ENCODE peak calls at places on chromosome 11, in five cellular contexts. B is IMR-90, U is K562, L is HepG2, Q is SK-N-SH. Z is an unnamed sample.

GRCh38 chr11:75342966-75343870 is 8.2 kb downstream of the ARRB1 start:
- DNase-seq in B (peak; percentile 65), U (peak; percentile 64), L (peak; percentile 95), Q (no peak), Z (no peak)

GRCh38 chr11:80214413-80214812 is 773.6 kb upstream of the TENM4 start:
- DNase-seq in B (no peak), U (no peak), L (no peak), Q (no peak), Z (no peak)

GRCh38 chr11:77080643-77081210 is 14.0 kb downstream of the CAPN5 start:
- DNase-seq in B (peak; percentile 51), U (no peak), L (no peak), Q (no peak), Z (no peak)

GRCh38 chr11:1302461-1303073 is 6.9 kb downstream of the TOLLIP start:
- DNase-seq in B (no peak), U (no peak), L (peak; percentile 65), Q (peak; percentile 9), Z (no peak)

GRCh38 chr11:119169272-119169719 is 771 bp downstream of the NLRX1 start:
- DNase-seq in B (no peak), U (no peak), L (peak; percentile 37), Q (no peak), Z (no peak)

GRCh38 chr11:57237204-57237681 is at the start of gene APLNR:
- DNase-seq in B (no peak), U (peak; percentile 91), L (no peak), Q (no peak), Z (no peak)

GRCh38 chr11:65288706-65289536 is 25.7 kb upstream of the CDC42EP2 start:
- DNase-seq in B (no peak), U (no peak), L (no peak), Q (peak; percentile 85), Z (no peak)

GRCh38 chr11:36500315-36500721 is 9.8 kb downstream of the TRAF6 start:
- DNase-seq in B (peak; percentile 96), U (peak; percentile 63), L (no peak), Q (no peak), Z (no peak)

GRCh38 chr11:68297812-68298658 is 14.4 kb upstream of the LRP5 start:
- DNase-seq in B (peak; percentile 48), U (peak; percentile 88), L (peak; percentile 98), Q (peak; percentile 92), Z (no peak)

GRCh38 chr11:4203603-4204360 is 109.2 kb downstream of the RRM1 start:
- DNase-seq in B (no peak), U (peak; percentile 54), L (no peak), Q (no peak), Z (no peak)

GRCh38 chr11:30487200-30487898 is 98.8 kb downstream of the MPPED2 start:
- DNase-seq in B (peak; percentile 40), U (no peak), L (no peak), Q (no peak), Z (no peak)

GRCh38 chr11:134545521-134545920 is 133.5 kb upstream of the B3GAT1 start:
- DNase-seq in B (no peak), U (no peak), L (no peak), Q (no peak), Z (no peak)

GRCh38 chr11:102622258-102622657 is 2.9 kb downstream of the MMP20 start:
- DNase-seq in B (no peak), U (no peak), L (peak; percentile 45), Q (no peak), Z (no peak)

GRCh38 chr11:15097411-15097810 is 17.3 kb upstream of the INSC start:
- DNase-seq in B (no peak), U (no peak), L (no peak), Q (no peak), Z (no peak)

GRCh38 chr11:15093432-15093831 is 20.0 kb downstream of the CALCB start:
- DNase-seq in B (no peak), U (no peak), L (no peak), Q (no peak), Z (no peak)

GRCh38 chr11:15091175-15091574 is 17.8 kb downstream of the CALCB start:
- DNase-seq in B (no peak), U (no peak), L (no peak), Q (no peak), Z (no peak)

GRCh38 chr11:15095736-15096228 is 18.9 kb upstream of the INSC start:
- DNase-seq in B (no peak), U (no peak), L (no peak), Q (no peak), Z (no peak)

DNA sequence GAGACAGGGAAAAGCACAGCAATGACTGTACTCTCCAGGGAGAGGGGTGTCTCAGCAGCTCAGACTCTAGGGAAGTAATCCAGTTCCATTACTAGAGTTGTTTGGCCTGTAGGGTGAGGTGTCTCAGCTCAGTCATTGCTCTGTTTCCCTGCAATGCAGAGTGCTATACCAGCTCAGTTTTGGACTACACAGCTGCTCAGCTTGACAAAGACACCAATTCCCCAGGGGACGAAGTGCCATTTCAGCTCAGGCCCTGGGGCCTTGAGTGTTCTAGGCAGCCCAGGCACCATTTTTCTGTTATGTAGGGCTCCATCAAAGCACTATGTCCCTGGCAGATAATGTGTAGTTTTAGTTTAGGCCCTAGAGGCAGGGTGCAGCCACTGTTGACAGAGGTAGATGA is 18.2 kb downstream of the CALCB start:
- DNase-seq in B (no peak), U (no peak), L (no peak), Q (no peak), Z (no peak)
- TF ChIP-seq MXI1 in B (no peak), U (no peak), L (no peak), Q (no peak), Z (no peak)

GRCh38 chr11:27497284-27497866 is 9.2 kb downstream of the LIN7C start:
- DNase-seq in B (peak; percentile 27), U (peak; percentile 30), L (peak; percentile 18), Q (peak; percentile 21), Z (no peak)
- TF ChIP-seq MXI1 in B (no peak), U (no peak), L (no peak), Q (no peak), Z (no peak)

DNA sequence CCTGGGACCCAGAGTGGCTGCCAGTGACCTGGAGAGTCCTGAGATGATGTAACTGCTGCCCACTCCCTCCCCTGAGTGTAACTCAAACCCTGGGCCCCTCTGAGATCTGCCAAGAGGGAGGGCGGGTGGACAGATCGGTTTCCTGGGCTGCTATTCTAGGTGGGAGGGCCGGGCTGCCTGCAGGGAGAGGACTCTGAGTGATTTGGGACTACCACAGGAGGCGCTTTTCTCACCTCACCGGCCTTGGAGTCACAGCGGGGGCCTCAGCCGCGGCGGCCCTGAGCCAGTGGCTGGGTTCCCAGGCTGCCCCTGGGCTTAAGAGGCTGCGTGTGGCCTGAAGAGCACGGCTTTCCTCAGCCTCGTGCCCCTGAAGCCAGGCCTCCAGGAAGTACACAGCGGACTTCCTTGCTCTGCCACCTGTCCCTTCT is 11.4 kb downstream of the RELT start:
- DNase-seq in B (no peak), U (no peak), L (no peak), Q (no peak), Z (no peak)
- TF ChIP-seq MXI1 in B (no peak), U (no peak), L (no peak), Q (no peak), Z (no peak)

GRCh38 chr11:47536925-47537324 is 16.0 kb downstream of the CELF1 start:
- DNase-seq in B (no peak), U (no peak), L (no peak), Q (no peak), Z (no peak)
- TF ChIP-seq MXI1 in B (no peak), U (no peak), L (no peak), Q (no peak), Z (no peak)

GRCh38 chr11:88179966-88180629 is 4.9 kb upstream of the RAB38 start:
- DNase-seq in B (peak; percentile 13), U (no peak), L (no peak), Q (no peak), Z (no peak)

GRCh38 chr11:88175707-88176066 is 444 bp upstream of the RAB38 start:
- DNase-seq in B (peak; percentile 7), U (peak; percentile 2), L (no peak), Q (no peak), Z (no peak)

GRCh38 chr11:88181776-88182175 is 6.5 kb upstream of the RAB38 start:
- DNase-seq in B (no peak), U (no peak), L (no peak), Q (no peak), Z (no peak)

GRCh38 chr11:88178211-88178610 is 3.0 kb upstream of the RAB38 start:
- DNase-seq in B (peak; percentile 32), U (no peak), L (no peak), Q (no peak), Z (no peak)

GRCh38 chr11:88179141-88179540 is 3.9 kb upstream of the RAB38 start:
- DNase-seq in B (peak; percentile 61), U (no peak), L (no peak), Q (no peak), Z (peak; percentile 78)
- TF ChIP-seq MXI1 in B (no peak), U (no peak), L (no peak), Q (no peak), Z (no peak)

Z was measured in GM12878.